ENCODE peak calls at places on chromosomes 3 and 15, in six cellular contexts. C is HepG2, A is lower leg skin, F is cardiac muscle cell, L is bronchial epithelial cell, R is aorta. O is an unnamed sample.

GRCh38 chr3:78765671-78766485 is 1001.9 kb downstream of the ROBO1 start:
- DNase-seq in A (no peak), R (no peak), C (no peak), L (no peak), F (no peak), O (no peak)

GRCh38 chr3:122572940-122573412 is 4.5 kb upstream of the PARP15 start:
- DNase-seq in C (peak; percentile 88), F (no peak), L (peak; percentile 79), A (no peak), R (no peak), O (peak; percentile 40)

GRCh38 chr3:17874630-17875029 is 132.2 kb upstream of the TBC1D5 start:
- DNase-seq in C (no peak), R (no peak), L (peak; percentile 32), A (no peak), F (no peak), O (no peak)

GRCh38 chr3:70982700-70983140 is 600.8 kb downstream of the FOXP1 start:
- DNase-seq in L (peak; percentile 92), A (no peak), R (peak; percentile 82), F (no peak), C (no peak), O (peak; percentile 56)

GRCh38 chr3:41808618-41809017 is 153.3 kb downstream of the ULK4 start:
- DNase-seq in L (no peak), C (no peak), R (no peak), F (no peak), A (no peak), O (no peak)

GRCh38 chr3:152213086-152213674 is 55.5 kb upstream of the MBNL1 start:
- DNase-seq in R (no peak), A (no peak), C (no peak), L (no peak), F (no peak), O (no peak)

GRCh38 chr3:126131881-126132750 is 48.2 kb upstream of the SLC41A3 start:
- DNase-seq in L (no peak), A (peak; percentile 64), F (no peak), C (no peak), R (peak; percentile 56), O (no peak)

GRCh38 chr3:50603261-50604109 is 8.1 kb downstream of the CISH start:
- DNase-seq in R (no peak), F (no peak), A (no peak), L (no peak), C (no peak), O (no peak)

GRCh38 chr3:69294014-69294771 is 91.7 kb downstream of the FRMD4B start:
- DNase-seq in F (peak; percentile 47), L (peak; percentile 99), C (no peak), A (no peak), R (no peak), O (no peak)

GRCh38 chr3:45892161-45892560 is 5.8 kb downstream of the CCR9 start:
- DNase-seq in R (no peak), A (no peak), F (no peak), L (no peak), C (no peak), O (no peak)

GRCh38 chr3:171066216-171066615 is 39.7 kb upstream of the SLC2A2 start:
- DNase-seq in F (no peak), A (no peak), L (no peak), C (no peak), R (no peak), O (no peak)

GRCh38 chr3:119329551-119329950 is 35.4 kb downstream of the ARHGAP31 start:
- DNase-seq in L (no peak), F (no peak), A (no peak), C (no peak), R (no peak), O (no peak)

GRCh38 chr3:186784820-186785516 is 1.6 kb downstream of the EIF4A2 start:
- DNase-seq in R (no peak), F (no peak), L (no peak), A (no peak), C (no peak), O (no peak)

GRCh38 chr15:89799925-89800500 is 14.6 kb downstream of the ANPEP start:
- DNase-seq in R (peak; percentile 37), F (no peak), A (no peak), C (no peak), L (no peak), O (no peak)

GRCh38 chr3:53195602-53196574 is 34.9 kb downstream of the PRKCD start:
- DNase-seq in L (no peak), C (no peak), R (peak; percentile 88), F (peak; percentile 74), A (no peak), O (no peak)

GRCh38 chr15:85865070-85865684 is 70.5 kb upstream of the KLHL25 start:
- DNase-seq in C (peak; percentile 11), R (no peak), A (peak; percentile 76), L (peak; percentile 33), F (peak; percentile 73), O (peak; percentile 14)

GRCh38 chr3:196471551-196471950 is 32.0 kb downstream of the RNF168 start:
- DNase-seq in R (no peak), L (no peak), A (no peak), F (no peak), C (no peak), O (no peak)

GRCh38 chr15:31439328-31439727 is 112.7 kb downstream of the KLF13 start:
- DNase-seq in L (no peak), C (peak; percentile 35), R (no peak), F (no peak), A (peak; percentile 86), O (no peak)

GRCh38 chr3:161150001-161150525 is 44.9 kb upstream of the B3GALNT1 start:
- DNase-seq in C (no peak), F (no peak), R (no peak), L (no peak), A (no peak), O (no peak)

GRCh38 chr3:36893137-36893557 is 51.7 kb downstream of the TRANK1 start:
- DNase-seq in C (no peak), L (peak; percentile 79), A (no peak), R (no peak), F (no peak), O (no peak)

DNA sequence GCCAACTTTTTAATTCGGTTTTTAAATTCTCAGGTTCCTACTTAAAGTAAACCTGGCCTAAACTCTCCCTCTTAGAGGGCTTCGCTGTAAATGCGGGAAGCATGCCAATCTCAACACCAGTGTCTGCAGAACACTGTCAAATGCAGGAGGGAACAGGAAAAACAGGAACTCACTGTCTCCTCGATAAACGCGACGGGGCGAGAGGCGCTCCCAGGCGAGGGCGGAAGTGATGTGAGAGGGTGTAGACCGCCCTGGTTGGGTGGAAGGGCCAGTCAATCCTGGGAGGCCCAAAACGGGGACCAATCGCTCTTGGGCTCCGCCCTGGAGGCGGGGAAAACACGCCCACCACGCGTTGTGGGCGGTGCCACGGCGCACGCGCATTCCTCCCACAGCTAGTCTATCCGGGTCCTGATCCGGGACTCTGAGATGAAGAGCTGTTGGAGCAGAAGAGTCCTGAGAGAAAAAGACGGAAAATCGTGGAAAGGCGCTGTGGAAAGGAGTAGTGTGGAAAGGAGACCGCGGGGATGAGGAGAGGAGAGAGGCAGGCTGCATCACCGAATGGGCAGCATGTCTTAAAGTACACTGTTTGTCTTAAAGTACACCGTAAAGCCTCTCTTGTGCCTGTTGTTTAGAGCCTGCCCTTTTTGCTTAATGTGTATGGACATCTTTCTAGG is 27.1 kb downstream of the SLC28A2 start:
- DNase-seq in A (peak; percentile 99), F (peak; percentile 98), R (peak; percentile 99), L (peak; percentile 96), C (peak; percentile 97), O (peak; percentile 86)
- H3K4me3 ChIP-seq in A (peak overlapping the region; percentile 39), F (peak overlapping the region; percentile 61), R (peak overlapping the region; percentile 53), L (peak overlapping the region; percentile 91), C (peak overlapping the region; percentile 91), O (peak overlapping the region; percentile 50)

GRCh38 chr3:133750201-133750748 is 4.1 kb downstream of the TF start:
- DNase-seq in L (no peak), C (no peak), R (no peak), F (no peak), A (no peak), O (no peak)
- H3K4me3 ChIP-seq in L (no peak overlapping the region), C (peak overlapping the region; percentile 63), R (no peak overlapping the region), F (no peak overlapping the region), A (no peak overlapping the region), O (no peak overlapping the region)

GRCh38 chr3:155078959-155079794 is 942 bp upstream of the MME start:
- DNase-seq in C (no peak), A (no peak), F (no peak), R (no peak), L (no peak), O (peak; percentile 66)

GRCh38 chr3:155079795-155080546 is at the start of gene MME:
- DNase-seq in A (peak; percentile 86), C (no peak), R (peak; percentile 77), L (no peak), F (peak; percentile 70), O (peak; percentile 78)

GRCh38 chr3:155076888-155077287 is 3.2 kb upstream of the MME start:
- DNase-seq in C (no peak), L (peak; percentile 42), R (no peak), F (no peak), A (no peak), O (no peak)

GRCh38 chr3:155083313-155083905 is 3.3 kb downstream of the MME start:
- DNase-seq in C (no peak), F (no peak), A (no peak), L (no peak), R (no peak), O (no peak)

DNA sequence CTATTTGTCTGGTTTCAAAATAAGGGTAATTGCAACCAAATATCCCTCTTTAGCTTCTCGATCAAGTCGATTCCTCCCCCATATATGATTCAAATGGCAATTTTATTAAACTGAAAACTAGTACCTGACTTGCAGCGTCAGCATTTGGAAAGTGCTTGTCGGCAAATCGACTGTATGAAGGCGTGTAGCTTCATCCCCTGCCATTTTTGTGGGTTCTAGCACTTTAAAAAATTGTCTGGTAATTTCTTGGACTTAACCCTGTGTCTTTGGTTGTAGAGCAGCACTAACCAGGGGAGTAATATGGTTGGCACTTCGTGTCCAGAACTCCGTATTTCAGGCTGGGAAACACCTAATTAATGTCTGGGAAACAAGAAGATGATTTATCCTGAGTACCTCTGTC is 573 bp downstream of the MME start:
- DNase-seq in A (no peak), R (no peak), C (no peak), L (no peak), F (no peak), O (no peak)
- H3K4me3 ChIP-seq in A (no peak overlapping the region), R (no peak overlapping the region), C (no peak overlapping the region), L (no peak overlapping the region), F (peak overlapping the region; percentile 57), O (peak overlapping the region; percentile 70)

DNA sequence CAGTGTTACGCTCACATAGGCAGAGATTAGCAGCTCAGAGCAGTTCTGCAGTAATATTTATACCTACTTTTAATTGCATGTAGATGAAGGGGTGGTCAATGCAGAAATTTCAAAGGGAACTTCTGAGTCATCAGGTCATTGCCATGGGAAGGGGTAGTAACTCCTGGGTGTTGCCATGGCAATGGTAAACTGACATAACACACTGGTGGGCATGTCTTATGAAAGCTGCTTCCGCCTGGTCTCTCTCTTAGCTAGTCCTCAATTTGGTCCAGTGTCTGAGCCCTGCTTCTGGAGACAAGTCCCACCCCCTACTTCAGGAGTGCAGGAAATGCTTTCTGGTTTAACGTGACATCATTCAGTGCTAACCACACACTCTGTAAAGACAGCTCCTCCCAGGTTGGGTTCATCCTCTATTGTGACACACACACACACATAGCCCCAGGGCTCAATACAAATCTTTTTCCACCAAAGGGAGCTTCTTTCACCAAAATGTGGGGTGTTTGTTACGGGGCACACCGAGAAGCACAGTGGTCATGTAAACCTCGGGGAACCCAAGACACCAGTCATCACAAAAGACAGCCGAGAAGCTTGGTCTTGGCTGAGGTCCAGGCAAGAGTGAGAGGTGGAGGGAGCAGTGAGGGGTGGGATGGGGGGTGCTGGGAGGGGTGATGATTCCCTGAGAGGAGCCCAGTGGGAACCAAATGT is 74.5 kb downstream of the TLE3 start:
- DNase-seq in C (no peak), F (no peak), A (no peak), L (peak; percentile 89), R (no peak), O (peak; percentile 61)
- H3K4me3 ChIP-seq in C (no peak overlapping the region), F (no peak overlapping the region), A (no peak overlapping the region), L (no peak overlapping the region), R (no peak overlapping the region), O (no peak overlapping the region)